ENCODE peak calls at places on chromosomes 2 and 18, in five cellular contexts. U is RWPE1, B is H54, O is NCI-H146, X is KG1. F is an unnamed sample.

GRCh38 chr18:48947583-48947982 is 3.2 kb downstream of the SMAD7 start:
- DNase-seq in O (no peak), X (no peak), B (no peak), U (no peak), F (peak)

GRCh38 chr2:28389399-28390240 is 3.0 kb upstream of the FOSL2 start:
- DNase-seq in X (no peak), O (no peak), U (no peak), B (no peak), F (no peak)

GRCh38 chr2:236715077-236715476 is 145.5 kb downstream of the ACKR3 start:
- DNase-seq in B (no peak), U (no peak), X (no peak), O (no peak), F (no peak)

GRCh38 chr2:128691526-128691925 is 372.9 kb upstream of the HS6ST1 start:
- DNase-seq in B (no peak), U (no peak), X (no peak), O (no peak), F (no peak)

GRCh38 chr2:101516833-101517690 is 42.1 kb upstream of the RFX8 start:
- DNase-seq in U (peak), X (peak), O (no peak), B (peak), F (peak)

GRCh38 chr2:9703701-9704221 is 73.0 kb upstream of the YWHAQ start:
- DNase-seq in X (no peak), B (peak), O (no peak), U (peak), F (peak)

GRCh38 chr2:134479696-134480330 is 225.9 kb downstream of the MGAT5 start:
- DNase-seq in X (no peak), U (no peak), O (no peak), B (no peak), F (no peak)

GRCh38 chr18:48896875-48897511 is 53.8 kb downstream of the SMAD7 start:
- DNase-seq in O (no peak), X (peak), U (no peak), B (peak), F (peak)

GRCh38 chr2:147110317-147110716 is 734.5 kb upstream of the ACVR2A start:
- DNase-seq in O (no peak), X (no peak), U (no peak), B (no peak), F (no peak)

GRCh38 chr2:100692381-100692780 is 127.6 kb upstream of the NPAS2 start:
- DNase-seq in B (no peak), X (no peak), U (no peak), O (no peak), F (no peak)

GRCh38 chr2:212995920-212996319 is 155.5 kb downstream of the IKZF2 start:
- DNase-seq in U (peak), X (no peak), O (no peak), B (no peak), F (no peak)

GRCh38 chr2:88627856-88628568 is 748 bp upstream of the EIF2AK3 start:
- DNase-seq in B (peak), O (peak), X (peak), U (peak), F (peak)

GRCh38 chr2:66579494-66579893 is 144.6 kb downstream of the MEIS1 start:
- DNase-seq in U (no peak), X (no peak), O (no peak), B (no peak), F (no peak)

GRCh38 chr2:238868067-238868524 is 20.2 kb downstream of the TWIST2 start:
- DNase-seq in X (no peak), U (no peak), B (no peak), O (no peak), F (no peak)

GRCh38 chr18:75071866-75072671 is 136.9 kb downstream of the PTGR3 start:
- DNase-seq in U (no peak), O (no peak), X (no peak), B (no peak), F (no peak)

GRCh38 chr2:172102858-172103359 is at the start of gene DLX2:
- DNase-seq in O (peak), X (no peak), B (peak), U (peak), F (peak)

GRCh38 chr2:105584437-105585010 is 160.2 kb upstream of the NCK2 start:
- DNase-seq in X (no peak), B (no peak), U (no peak), O (no peak), F (no peak)

GRCh38 chr18:9619545-9619944 is 5.2 kb upstream of the PPP4R1 start:
- DNase-seq in X (no peak), O (no peak), B (no peak), U (no peak), F (no peak)

GRCh38 chr18:26091047-26091630 is 726 bp upstream of the SS18 start:
- DNase-seq in B (peak), O (peak), X (peak), U (peak), F (peak)

GRCh38 chr2:201810592-201810991 is 4.3 kb downstream of the CDK15 start:
- DNase-seq in B (no peak), O (no peak), U (no peak), X (no peak), F (no peak)

GRCh38 chr18:70195852-70196434 is 9.5 kb downstream of the RTTN start:
- DNase-seq in O (peak), U (peak), B (no peak), X (no peak), F (no peak)

GRCh38 chr2:71220743-71221142 is 6.2 kb downstream of the PAIP2B start:
- DNase-seq in U (no peak), X (no peak), B (no peak), O (no peak), F (no peak)

GRCh38 chr2:1363367-1363766 is 49.9 kb upstream of the TPO start:
- DNase-seq in B (no peak), U (no peak), O (no peak), X (no peak), F (no peak)

GRCh38 chr18:24801011-24801410 is 340.6 kb downstream of the HRH4 start:
- DNase-seq in X (no peak), B (no peak), O (no peak), U (no peak), F (no peak)

GRCh38 chr2:240162531-240162930 is 22.1 kb upstream of the OTOS start:
- DNase-seq in U (no peak), B (no peak), X (no peak), O (no peak), F (no peak)

GRCh38 chr2:109607766-109608165 is 6.0 kb downstream of the SEPTIN10 start:
- DNase-seq in O (no peak), X (no peak), U (no peak), B (no peak), F (no peak)

GRCh38 chr2:63855418-63856301 is 14.0 kb downstream of the UGP2 start:
- DNase-seq in X (no peak), B (no peak), O (no peak), U (no peak), F (no peak)

GRCh38 chr2:64062840-64063239 is 43.6 kb upstream of the VPS54 start:
- DNase-seq in U (no peak), X (no peak), O (peak), B (no peak), F (no peak)

GRCh38 chr2:150459281-150459680 is 28.2 kb downstream of the RND3 start:
- DNase-seq in U (no peak), O (no peak), B (no peak), X (no peak), F (no peak)

GRCh38 chr2:69100220-69100723 is 87.3 kb downstream of the ANTXR1 start:
- DNase-seq in X (no peak), B (no peak), U (no peak), O (no peak), F (no peak)

GRCh38 chr18:13582283-13582682 is 144.1 kb downstream of the FAM210A start:
- DNase-seq in U (no peak), X (no peak), B (no peak), O (no peak), F (no peak)

GRCh38 chr18:24734058-24734457 is 273.6 kb downstream of the HRH4 start:
- DNase-seq in O (peak), B (no peak), X (no peak), U (no peak), F (no peak)